ENCODE peak calls at places on chromosomes 12 and 14, in seven cellular contexts. N is tibial nerve; M is SK-N-SH; K is cardiac fibroblast; H is body of pancreas; I is CD8-positive, alpha-beta memory T cell; Y is PC-3. P is an unnamed sample.
A peak's percentile ranks its signal among the peaks of the same experiment; 100 is the strongest.

GRCh38 chr14:68975667-68976066 is 3.4 kb downstream of the ACTN1 start:
- DNase-seq in N (no peak), M (no peak), K (peak; percentile 83), H (no peak), I (no peak), Y (no peak), P (no peak)

GRCh38 chr14:68739701-68740100 is 53.2 kb downstream of the ZFP36L1 start:
- DNase-seq in N (no peak), M (no peak), K (no peak), H (no peak), I (peak; percentile 7), Y (no peak), P (no peak)

GRCh38 chr12:70895956-70896355 is 24.6 kb downstream of the PTPRR start:
- DNase-seq in N (no peak), M (no peak), K (no peak), H (no peak), I (no peak), Y (no peak), P (no peak)

GRCh38 chr12:55974308-55974724 is 438 bp downstream of the RAB5B start:
- DNase-seq in N (no peak), M (peak; percentile 65), K (peak; percentile 58), H (peak; percentile 74), I (no peak), Y (peak; percentile 40), P (peak; percentile 80)

GRCh38 chr14:49946320-49947141 is 53.6 kb downstream of the ARF6 start:
- DNase-seq in N (no peak), M (peak; percentile 63), K (peak; percentile 72), H (peak; percentile 18), I (no peak), Y (peak; percentile 93), P (no peak)

GRCh38 chr14:23431486-23431885 is 4.0 kb downstream of the MYH7 start:
- DNase-seq in N (no peak), M (no peak), K (no peak), H (no peak), I (no peak), Y (no peak), P (peak; percentile 15)

GRCh38 chr12:91854725-91855124 is 290.9 kb downstream of the BTG1 start:
- DNase-seq in N (no peak), M (no peak), K (peak; percentile 54), H (no peak), I (no peak), Y (peak; percentile 5), P (no peak)

GRCh38 chr14:43003845-43004244 is 1397.2 kb downstream of the LRFN5 start:
- DNase-seq in N (no peak), M (no peak), K (no peak), H (no peak), I (no peak), Y (no peak), P (no peak)

GRCh38 chr12:6888360-6888759 is 15.3 kb upstream of the SPSB2 start:
- DNase-seq in N (no peak), M (no peak), K (no peak), H (no peak), I (no peak), Y (no peak), P (no peak)

GRCh38 chr12:52630104-52630500 is 11.7 kb upstream of the KRT73 start:
- DNase-seq in N (no peak), M (no peak), K (no peak), H (no peak), I (no peak), Y (no peak), P (no peak)

GRCh38 chr12:13436696-13437391 is 240.3 kb downstream of the EMP1 start:
- DNase-seq in N (no peak), M (peak; percentile 20), K (peak; percentile 41), H (peak; percentile 62), I (no peak), Y (no peak), P (no peak)

GRCh38 chr12:57657744-57658143 is 24.7 kb upstream of the B4GALNT1 start:
- DNase-seq in N (no peak), M (no peak), K (peak; percentile 75), H (peak; percentile 76), I (no peak), Y (no peak), P (no peak)

GRCh38 chr12:103882861-103883596 is 42.0 kb upstream of the NT5DC3 start:
- DNase-seq in N (no peak), M (no peak), K (peak; percentile 8), H (no peak), I (no peak), Y (peak; percentile 89), P (no peak)

GRCh38 chr12:57902371-57903042 is 38.9 kb upstream of the ATP23 start:
- DNase-seq in N (no peak), M (no peak), K (peak; percentile 25), H (no peak), I (no peak), Y (no peak), P (no peak)

GRCh38 chr12:45292486-45293195 is 76.7 kb downstream of the ANO6 start:
- DNase-seq in N (no peak), M (no peak), K (no peak), H (no peak), I (no peak), Y (no peak), P (no peak)

GRCh38 chr14:50957296-50957695 is 13.0 kb upstream of the PYGL start:
- DNase-seq in N (no peak), M (no peak), K (peak; percentile 68), H (peak; percentile 39), I (no peak), Y (peak; percentile 27), P (no peak)

GRCh38 chr12:2099595-2099994 is 46.8 kb downstream of the CACNA1C start:
- DNase-seq in N (no peak), M (peak; percentile 44), K (no peak), H (no peak), I (no peak), Y (no peak), P (no peak)

GRCh38 chr12:11723993-11724392 is 74.5 kb downstream of the ETV6 start:
- DNase-seq in N (no peak), M (no peak), K (peak; percentile 51), H (peak; percentile 61), I (no peak), Y (no peak), P (peak; percentile 25)

DNA sequence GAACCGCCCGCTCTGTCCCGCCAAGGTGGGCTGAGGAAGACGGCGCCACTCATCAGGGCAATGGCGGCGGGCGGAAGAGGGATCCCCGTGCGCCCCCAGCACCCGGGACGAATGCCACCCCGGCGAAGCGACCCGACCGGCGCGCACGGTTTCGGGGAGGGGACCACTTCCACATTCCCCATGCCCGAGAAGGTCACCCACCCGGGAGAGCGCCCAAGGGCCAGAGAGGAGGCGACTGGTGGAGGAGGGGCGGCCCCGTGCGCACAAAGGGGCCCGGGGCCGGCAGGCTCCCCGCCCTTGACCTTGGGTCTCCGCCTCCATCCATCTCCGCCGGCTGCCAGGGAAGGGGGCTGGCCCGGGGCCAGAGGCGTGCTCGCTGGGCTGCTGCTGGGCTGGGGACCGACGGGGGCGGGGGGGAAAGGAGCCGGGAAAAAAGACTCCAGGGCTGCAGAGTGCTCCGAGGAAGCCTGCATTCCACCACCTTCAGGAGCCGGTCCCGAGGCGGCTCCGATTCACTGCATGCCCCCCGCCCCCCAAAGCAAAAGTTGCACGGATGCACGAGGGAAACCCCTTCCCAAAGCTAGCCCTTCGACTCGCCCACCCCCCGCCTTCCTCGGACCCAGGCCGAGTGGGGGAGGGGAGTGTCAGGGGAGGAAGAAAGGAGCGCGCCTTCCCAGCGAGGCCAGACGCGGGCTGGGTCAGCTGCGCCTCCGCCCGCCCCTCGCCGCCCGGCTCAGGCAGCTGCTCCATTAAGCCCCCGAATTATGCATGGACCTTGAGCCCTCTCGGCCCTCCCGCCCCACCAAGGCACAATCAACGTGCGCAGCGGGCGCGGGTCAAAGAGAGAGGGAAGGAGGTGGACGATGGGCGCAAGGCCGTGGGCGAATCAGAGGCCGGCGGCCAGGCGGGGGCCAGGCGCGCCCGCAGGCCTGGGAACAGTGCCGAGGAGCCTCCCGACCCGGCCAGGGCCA is 26.2 kb downstream of the BCL11B start:
- DNase-seq in N (no peak), M (no peak), K (no peak), H (no peak), I (no peak), Y (no peak), P (peak; percentile 98)
- H3K4me3 ChIP-seq in N (no peak overlapping the region), M (no peak overlapping the region), K (no peak overlapping the region), H (no peak overlapping the region), I (peak overlapping the region; percentile 70), Y (no peak overlapping the region), P (peak overlapping the region; percentile 66)

GRCh38 chr12:65882504-65882903 is 58.2 kb downstream of the HMGA2 start:
- DNase-seq in N (no peak), M (no peak), K (no peak), H (no peak), I (no peak), Y (peak; percentile 43), P (no peak)
- H3K4me3 ChIP-seq in N (peak overlapping the region; percentile 38), M (no peak overlapping the region), K (peak overlapping the region; percentile 49), H (no peak overlapping the region), I (no peak overlapping the region), Y (no peak overlapping the region), P (no peak overlapping the region)

DNA sequence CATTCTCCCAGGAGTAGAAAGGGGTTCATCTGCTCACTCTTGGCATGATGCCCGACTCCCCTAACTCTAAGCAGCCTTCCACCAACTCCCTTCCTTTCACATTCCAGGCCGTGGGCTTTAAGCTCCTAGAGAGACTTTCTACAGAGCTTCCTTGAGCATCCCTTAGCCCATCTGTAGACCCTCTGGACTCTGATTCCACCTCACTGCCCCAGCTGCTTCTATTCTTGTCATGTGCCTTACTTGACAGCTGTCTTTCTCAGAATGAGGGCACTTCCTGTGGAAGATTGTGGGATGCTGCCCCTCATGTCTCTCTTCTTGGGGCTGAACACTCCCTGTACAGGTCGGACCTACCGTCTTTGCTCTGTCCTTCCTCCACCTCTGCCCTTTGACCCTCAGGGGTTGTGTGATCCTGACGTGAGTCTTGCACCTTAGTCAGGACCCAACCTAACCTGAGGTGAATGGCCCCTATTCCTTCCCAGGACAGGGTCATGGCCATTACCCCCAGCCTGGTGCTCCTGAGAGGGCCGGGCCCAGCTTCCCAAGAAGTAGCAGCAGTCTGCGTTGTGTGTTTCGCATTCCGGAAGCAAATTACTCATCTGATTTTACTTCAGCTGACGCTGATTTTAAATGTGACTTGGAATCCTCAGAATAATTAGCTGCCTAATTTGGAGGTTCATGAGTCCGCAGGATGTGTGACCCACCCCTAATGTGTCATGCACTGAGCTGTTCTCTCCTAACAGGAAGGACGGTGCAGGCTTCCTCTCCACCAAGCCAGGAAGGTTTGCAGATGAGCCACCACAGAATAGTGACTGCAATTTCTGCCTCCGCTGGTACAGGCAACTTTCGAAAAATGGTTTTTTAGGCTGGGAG is 2.7 kb upstream of the GALNT6 start:
- DNase-seq in N (no peak), M (no peak), K (peak; percentile 74), H (peak; percentile 38), I (peak; percentile 73), Y (peak; percentile 96), P (no peak)
- H3K4me3 ChIP-seq in N (no peak overlapping the region), M (no peak overlapping the region), K (no peak overlapping the region), H (no peak overlapping the region), I (peak overlapping the region; percentile 53), Y (peak overlapping the region; percentile 88), P (no peak overlapping the region)

GRCh38 chr12:38153737-38154061 is 162.9 kb upstream of the ALG10B start:
- DNase-seq in N (no peak), M (no peak), K (no peak), H (no peak), I (no peak), Y (no peak), P (peak; percentile 10)

GRCh38 chr12:38154096-38155019 is 162.2 kb upstream of the ALG10B start:
- DNase-seq in N (no peak), M (no peak), K (no peak), H (no peak), I (no peak), Y (no peak), P (peak; percentile 8)

GRCh38 chr12:38149395-38150073 is 167.0 kb upstream of the ALG10B start:
- DNase-seq in N (no peak), M (no peak), K (no peak), H (no peak), I (no peak), Y (peak; percentile 95), P (no peak)

GRCh38 chr12:38152816-38153736 is 163.5 kb upstream of the ALG10B start:
- DNase-seq in N (no peak), M (no peak), K (no peak), H (no peak), I (no peak), Y (no peak), P (peak; percentile 11)

GRCh38 chr12:38151991-38152700 is 164.4 kb upstream of the ALG10B start:
- DNase-seq in N (no peak), M (no peak), K (no peak), H (no peak), I (no peak), Y (no peak), P (peak; percentile 13)
- H3K4me3 ChIP-seq in N (no peak overlapping the region), M (no peak overlapping the region), K (no peak overlapping the region), H (no peak overlapping the region), I (no peak overlapping the region), Y (no peak overlapping the region), P (no peak overlapping the region)